ENCODE peak calls at places on chromosomes 5 and 9, in eight cellular contexts. W, T, N, X, I, V, D and J are unnamed samples.

GRCh38 chr5:141945511-141946024 is 12.4 kb downstream of the PCDH12 start:
- DNase-seq in T (no peak), V (no peak), D (peak), W (no peak), X (no peak), I (no peak), N (no peak), J (no peak)

GRCh38 chr5:58094031-58094430 is 365.9 kb downstream of the PLK2 start:
- DNase-seq in D (no peak), W (no peak), V (no peak), N (no peak), X (peak), T (no peak), I (no peak), J (no peak)

GRCh38 chr5:127442085-127442484 is 75.4 kb upstream of the PRRC1 start:
- DNase-seq in X (peak), N (no peak), T (peak), V (peak), D (peak), I (no peak), W (no peak), J (peak)

GRCh38 chr5:35876454-35876853 is 19.8 kb downstream of the IL7R start:
- DNase-seq in V (no peak), W (no peak), D (no peak), X (no peak), T (no peak), I (no peak), N (no peak), J (no peak)

GRCh38 chr9:90271707-90272106 is 370.9 kb downstream of the DIRAS2 start:
- DNase-seq in D (no peak), V (no peak), I (no peak), X (no peak), T (no peak), N (no peak), W (no peak), J (no peak)

GRCh38 chr5:132497488-132497997 is 7.0 kb upstream of the IRF1 start:
- DNase-seq in I (peak), N (no peak), V (peak), X (peak), D (peak), T (peak), W (peak), J (no peak)

GRCh38 chr5:134490255-134490924 is 35.1 kb upstream of the JADE2 start:
- DNase-seq in N (no peak), T (no peak), V (no peak), W (no peak), I (no peak), X (no peak), D (no peak), J (no peak)

GRCh38 chr5:88815048-88815789 is 67.8 kb downstream of the MEF2C start:
- DNase-seq in D (no peak), X (no peak), W (no peak), T (no peak), N (no peak), V (no peak), I (no peak), J (no peak)

GRCh38 chr9:12085401-12085800 is 607.8 kb upstream of the TYRP1 start:
- DNase-seq in I (no peak), D (no peak), N (no peak), T (no peak), X (no peak), W (no peak), V (no peak), J (no peak)

GRCh38 chr9:133133680-133134418 is 12.8 kb upstream of the RALGDS start:
- DNase-seq in I (peak), X (peak), T (peak), W (peak), D (peak), N (peak), V (peak), J (peak)

GRCh38 chr9:129202613-129203555 is 24.8 kb upstream of the IER5L start:
- DNase-seq in W (peak), V (peak), I (peak), N (peak), X (peak), T (peak), D (peak), J (peak)

GRCh38 chr9:137316012-137316981 is 14.2 kb upstream of the NRARP start:
- DNase-seq in N (peak), V (no peak), X (peak), I (no peak), T (peak), W (peak), D (no peak), J (peak)

GRCh38 chr5:150647275-150648251 is 7.1 kb downstream of the SYNPO start:
- DNase-seq in T (no peak), N (no peak), I (no peak), X (no peak), D (no peak), V (no peak), W (peak), J (no peak)

GRCh38 chr5:143217065-143217803 is 186.3 kb downstream of the NR3C1 start:
- DNase-seq in T (no peak), N (no peak), D (peak), X (peak), W (no peak), I (no peak), V (no peak), J (no peak)

GRCh38 chr9:129318121-129319075 is 140.3 kb upstream of the IER5L start:
- DNase-seq in V (no peak), T (no peak), I (peak), W (peak), N (no peak), X (no peak), D (no peak), J (no peak)

GRCh38 chr5:60598424-60598823 is 101.5 kb downstream of the DEPDC1B start:
- DNase-seq in N (no peak), I (no peak), W (no peak), X (no peak), D (no peak), V (no peak), T (peak), J (no peak)

GRCh38 chr5:149280802-149281201 is 9.1 kb downstream of the AFAP1L1 start:
- DNase-seq in W (no peak), I (no peak), N (no peak), D (no peak), X (no peak), V (no peak), T (no peak), J (no peak)

GRCh38 chr9:100111235-100111634 is 12.2 kb downstream of the INVS start:
- DNase-seq in X (peak), V (peak), N (no peak), T (no peak), W (peak), D (peak), I (peak), J (no peak)

GRCh38 chr5:139104577-139105271 is 93.4 kb downstream of the SIL1 start:
- DNase-seq in D (peak), I (peak), W (peak), X (no peak), T (no peak), N (no peak), V (peak), J (no peak)

GRCh38 chr5:6713274-6714181 is at the start of gene TENT4A:
- DNase-seq in D (no peak), V (peak), W (peak), X (peak), T (no peak), N (no peak), I (no peak), J (peak)

GRCh38 chr5:10635861-10636350 is 72.0 kb downstream of the ANKRD33B start:
- DNase-seq in D (no peak), X (no peak), V (peak), N (no peak), I (no peak), T (no peak), W (no peak), J (no peak)

GRCh38 chr5:126335871-126336270 is 87.3 kb upstream of the GRAMD2B start:
- DNase-seq in N (no peak), V (peak), T (no peak), W (no peak), X (no peak), D (peak), I (no peak), J (no peak)

GRCh38 chr5:35470866-35471265 is 146.8 kb upstream of the SPEF2 start:
- DNase-seq in I (no peak), V (peak), W (peak), X (no peak), N (no peak), T (no peak), D (peak), J (no peak)

GRCh38 chr9:131814714-131815113 is 74.8 kb upstream of the RAPGEF1 start:
- DNase-seq in T (no peak), W (no peak), X (no peak), D (no peak), I (no peak), V (no peak), N (no peak), J (no peak)

GRCh38 chr5:65482727-65483473 is 1.2 kb upstream of the ADAMTS6 start:
- DNase-seq in W (peak), N (peak), V (peak), T (peak), D (peak), X (peak), I (no peak), J (no peak)

GRCh38 chr5:149732500-149733128 is 2.5 kb downstream of the PPARGC1B start:
- DNase-seq in I (no peak), W (peak), T (no peak), V (no peak), X (peak), N (no peak), D (peak), J (no peak)

GRCh38 chr9:113210815-113211214 is 10.3 kb downstream of the FKBP15 start:
- DNase-seq in X (no peak), T (no peak), I (no peak), V (no peak), N (no peak), D (no peak), W (no peak), J (no peak)

GRCh38 chr9:108639736-108640135 is 216.1 kb downstream of the ACTL7B start:
- DNase-seq in I (no peak), D (peak), V (no peak), N (no peak), T (no peak), W (no peak), X (no peak), J (no peak)

GRCh38 chr5:115810776-115811175 is 5.7 kb downstream of the CDO1 start:
- DNase-seq in T (no peak), I (no peak), X (no peak), D (peak), N (no peak), V (peak), W (no peak), J (no peak)

GRCh38 chr9:125632321-125633115 is 74.5 kb downstream of the MAPKAP1 start:
- DNase-seq in V (peak), N (no peak), X (peak), T (peak), W (no peak), I (no peak), D (no peak), J (peak)

GRCh38 chr9:37899041-37899440 is 4.9 kb downstream of the SLC25A51 start:
- DNase-seq in D (peak), V (no peak), I (no peak), N (no peak), T (no peak), W (no peak), X (no peak), J (no peak)

GRCh38 chr9:126440938-126441337 is 114.3 kb downstream of the MVB12B start:
- DNase-seq in T (no peak), D (no peak), V (peak), W (no peak), N (no peak), I (no peak), X (no peak), J (no peak)

GRCh38 chr9:127333326-127334064 is 63.5 kb upstream of the SLC2A8 start:
- DNase-seq in N (no peak), I (no peak), X (no peak), V (no peak), W (peak), D (peak), T (no peak), J (no peak)

GRCh38 chr5:38591450-38591849 is 35.0 kb upstream of the LIFR start:
- DNase-seq in W (no peak), N (no peak), V (no peak), T (no peak), D (peak), I (no peak), X (no peak), J (no peak)

GRCh38 chr9:106717686-106718085 is 145.3 kb upstream of the ZNF462 start:
- DNase-seq in X (peak), I (no peak), W (no peak), V (peak), T (no peak), N (no peak), D (peak), J (no peak)

GRCh38 chr9:134566196-134566822 is 75.3 kb upstream of the COL5A1 start:
- DNase-seq in V (no peak), X (no peak), I (no peak), N (no peak), T (no peak), W (no peak), D (no peak), J (no peak)

GRCh38 chr9:94915476-94916450 is 189.3 kb downstream of the AOPEP start:
- DNase-seq in D (no peak), I (no peak), X (no peak), N (no peak), V (no peak), T (no peak), W (peak), J (no peak)

GRCh38 chr9:94920439-94920951 is 194.0 kb downstream of the AOPEP start:
- DNase-seq in I (peak), W (peak), V (peak), N (no peak), T (no peak), X (no peak), D (peak), J (no peak)

GRCh38 chr9:94916956-94917355 is 190.5 kb downstream of the AOPEP start:
- DNase-seq in X (peak), N (no peak), V (no peak), I (no peak), D (no peak), W (no peak), T (no peak), J (no peak)

GRCh38 chr9:94919376-94920098 is 193.0 kb downstream of the AOPEP start:
- DNase-seq in T (no peak), X (peak), N (no peak), D (peak), W (peak), V (peak), I (no peak), J (no peak)

DNA sequence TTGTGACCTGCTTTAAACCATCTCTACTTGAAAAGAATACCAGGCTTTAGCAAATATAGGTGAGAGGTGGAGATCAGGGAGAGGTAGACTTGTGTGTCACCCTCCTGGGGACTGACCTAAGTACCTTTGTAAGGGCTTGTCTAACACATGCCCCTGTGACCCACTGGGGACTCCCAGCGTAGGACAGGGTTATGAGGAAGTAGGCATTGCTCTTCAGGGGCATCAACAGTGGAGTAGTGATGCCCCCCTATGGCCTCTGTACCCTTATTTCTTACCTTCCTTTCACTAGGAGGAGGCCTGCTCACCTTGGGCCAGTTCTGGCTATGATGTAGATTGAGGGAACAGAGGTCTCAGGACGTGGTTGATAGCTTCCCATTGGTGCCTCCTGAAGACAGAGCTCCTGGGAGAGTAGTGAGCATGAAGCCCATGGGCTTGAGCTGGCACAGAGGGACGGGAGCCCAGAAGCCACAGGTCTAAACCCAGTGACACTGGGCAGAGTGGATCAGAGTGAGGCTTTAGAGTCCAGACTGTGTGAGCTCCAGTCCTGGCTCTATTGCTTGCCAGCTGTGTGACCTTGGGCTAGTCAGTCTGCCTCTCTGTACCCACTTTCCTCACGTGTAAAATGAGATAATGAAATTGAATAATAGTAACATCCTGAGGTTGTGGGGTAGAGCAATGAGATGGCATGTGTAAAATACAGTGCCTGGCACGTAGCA is 191.7 kb downstream of the AOPEP start:
- DNase-seq in N (no peak), I (no peak), X (no peak), D (no peak), V (no peak), W (peak), T (peak), J (peak)
- TF ChIP-seq CTCF in N (no peak), I (no peak), X (no peak), D (no peak), V (no peak), W (no peak), T (peak), J (no peak)

DNA sequence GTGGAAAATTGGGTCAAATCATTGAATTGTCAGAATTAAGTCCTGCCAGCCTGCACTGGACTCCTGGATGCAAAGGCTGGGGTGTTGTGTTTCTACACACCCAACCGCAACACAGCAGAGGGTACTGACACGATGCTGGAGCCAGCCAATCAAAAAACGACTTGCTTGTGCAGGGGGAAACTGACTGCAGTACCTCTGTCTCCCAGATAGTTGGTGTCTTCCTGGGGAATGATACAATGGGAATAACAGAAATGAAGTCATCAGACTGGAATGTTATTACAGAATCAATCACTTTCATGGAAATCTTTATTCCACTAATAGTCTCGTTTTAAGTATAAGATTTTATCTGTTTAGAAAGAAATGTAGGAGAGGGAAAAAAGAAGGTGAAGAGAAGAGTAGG is 330.3 kb downstream of the MLLT3 start:
- DNase-seq in W (no peak), X (peak), T (no peak), V (peak), N (no peak), I (no peak), D (peak), J (no peak)
- TF ChIP-seq CTCF in W (no peak), X (no peak), T (no peak), V (peak), N (no peak), I (no peak), D (peak), J (no peak)

GRCh38 chr5:74465724-74466123 is 174.8 kb downstream of the ENC1 start:
- DNase-seq in X (no peak), V (no peak), T (peak), N (no peak), W (no peak), D (no peak), I (no peak), J (no peak)

GRCh38 chr5:74471875-74472274 is 168.7 kb downstream of the ENC1 start:
- DNase-seq in X (no peak), I (no peak), V (peak), W (no peak), D (no peak), N (no peak), T (no peak), J (no peak)

GRCh38 chr5:74464512-74465209 is 175.9 kb downstream of the ENC1 start:
- DNase-seq in N (no peak), V (peak), I (no peak), W (no peak), T (peak), D (peak), X (no peak), J (no peak)

GRCh38 chr5:74468421-74468820 is 172.1 kb downstream of the ENC1 start:
- DNase-seq in I (no peak), D (no peak), T (no peak), W (no peak), N (no peak), X (no peak), V (no peak), J (no peak)

DNA sequence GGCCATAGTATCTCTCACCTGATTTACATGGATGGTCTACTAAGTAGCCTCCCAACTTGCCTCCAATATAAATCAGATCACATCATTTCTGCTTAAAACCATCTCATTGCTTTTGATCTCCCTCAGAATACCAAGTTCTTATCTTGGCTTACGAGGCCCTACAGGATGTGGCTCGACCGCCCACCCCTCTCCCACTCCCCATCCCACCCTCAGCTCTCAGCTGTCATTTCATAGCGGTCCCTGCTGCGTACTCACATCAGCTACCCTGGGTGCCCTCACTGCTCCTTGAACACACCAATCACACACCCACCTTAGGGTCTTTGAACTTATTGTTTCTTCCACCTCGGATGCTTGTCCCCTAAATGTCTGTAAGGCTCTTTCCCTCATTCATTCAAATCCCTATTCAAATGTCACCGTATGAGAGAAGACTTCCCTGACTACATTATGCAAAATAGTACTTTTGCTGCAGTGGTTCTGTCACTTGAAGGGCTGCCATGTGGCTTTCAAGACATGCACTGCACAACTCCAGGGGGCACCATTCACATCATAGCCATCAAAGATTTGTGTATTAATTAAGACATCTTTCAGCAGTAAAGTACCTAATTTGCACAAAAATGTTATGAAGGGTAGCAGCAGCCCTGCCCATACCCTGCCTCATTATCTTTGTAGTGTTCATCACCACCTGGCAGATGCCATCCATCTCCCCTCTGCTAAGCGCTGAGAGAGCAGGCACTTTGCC is 171.1 kb downstream of the ENC1 start:
- DNase-seq in T (no peak), V (no peak), W (no peak), D (no peak), N (no peak), I (no peak), X (no peak), J (no peak)
- TF ChIP-seq CTCF in T (peak), V (no peak), W (no peak), D (no peak), N (no peak), I (no peak), X (no peak), J (no peak)

DNA sequence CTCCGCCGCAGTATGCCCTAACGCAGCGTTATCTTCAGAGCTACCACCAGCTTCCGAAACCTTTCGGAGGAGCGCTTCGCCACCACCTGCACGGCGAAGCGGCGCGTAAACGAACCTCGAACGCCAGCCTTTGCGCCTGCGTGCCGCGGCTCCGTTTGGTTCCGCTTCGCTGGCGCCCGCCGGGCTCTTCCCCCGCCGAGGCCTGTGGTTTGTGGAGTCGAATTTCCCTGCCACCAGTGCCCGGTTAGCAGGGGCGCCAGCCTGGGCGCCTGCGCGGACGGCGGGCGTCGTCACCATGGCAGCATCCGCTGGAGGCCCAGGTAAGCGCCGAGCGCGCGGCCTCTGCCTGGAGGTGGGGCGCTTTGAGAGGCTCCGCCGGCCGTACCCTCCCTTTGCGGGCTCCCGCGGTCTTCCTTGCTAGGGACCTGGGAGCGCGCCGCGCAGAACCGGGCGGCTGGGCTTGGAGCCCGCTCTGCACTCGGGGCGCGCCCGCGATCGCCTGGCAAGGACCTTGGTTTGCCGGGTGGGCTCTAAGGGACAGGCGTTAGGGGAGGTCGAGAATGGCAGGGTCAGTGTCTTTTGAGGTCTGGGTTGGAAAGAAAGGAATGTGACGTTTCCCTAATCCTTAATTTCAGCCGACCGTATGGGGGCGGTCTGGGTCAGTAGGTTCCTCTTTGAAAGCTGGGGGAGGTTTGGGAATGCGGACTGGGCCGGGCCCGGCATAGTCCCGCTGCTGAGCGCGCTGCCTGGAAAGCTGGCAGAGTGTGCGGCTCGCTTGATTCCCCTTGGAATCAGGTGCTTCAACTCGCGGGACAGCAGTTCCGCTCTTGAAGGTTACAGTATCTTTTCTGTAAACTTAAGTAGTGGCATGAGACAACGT is at the start of gene FAM151B:
- DNase-seq in I (peak), T (peak), N (peak), X (peak), D (peak), W (peak), V (peak), J (peak)
- TF ChIP-seq CTCF in I (no peak), T (no peak), N (no peak), X (peak), D (peak), W (no peak), V (no peak), J (no peak)